ENCODE peak calls at places on chromosomes 7 and 10, in nine cellular contexts. One of them, this sample, is unnamed.

GRCh38 chr10:3783721-3784432 is 1.1 kb downstream of the KLF6 start:
- DNase-seq in transverse colon: peak; percentile 74
- DNase-seq in body of pancreas: peak; percentile 74
- DNase-seq in glutamatergic neuron: peak; percentile 35
- DNase-seq in HFFc6: peak; percentile 57
- DNase-seq in AG09309: no peak
- DNase-seq in fibroblast of the aortic adventitia: peak; percentile 88
- DNase-seq in esophagus muscularis mucosa: no peak
- DNase-seq in CD8-positive, alpha-beta T cell: peak; percentile 55
- DNase-seq in this sample: no peak

GRCh38 chr7:74452748-74453320 is 872 bp upstream of the GTF2IRD1 start:
- DNase-seq in fibroblast of the aortic adventitia: peak; percentile 34
- DNase-seq in esophagus muscularis mucosa: no peak
- DNase-seq in AG09309: no peak
- DNase-seq in transverse colon: peak; percentile 63
- DNase-seq in CD8-positive, alpha-beta T cell: peak; percentile 30
- DNase-seq in glutamatergic neuron: no peak
- DNase-seq in HFFc6: peak; percentile 42
- DNase-seq in body of pancreas: peak; percentile 46
- DNase-seq in this sample: peak; percentile 51

GRCh38 chr7:98217623-98218582 is 6.7 kb downstream of the BHLHA15 start:
- DNase-seq in esophagus muscularis mucosa: no peak
- DNase-seq in AG09309: no peak
- DNase-seq in glutamatergic neuron: peak; percentile 27
- DNase-seq in transverse colon: no peak
- DNase-seq in HFFc6: no peak
- DNase-seq in CD8-positive, alpha-beta T cell: no peak
- DNase-seq in body of pancreas: peak; percentile 61
- DNase-seq in fibroblast of the aortic adventitia: no peak
- DNase-seq in this sample: no peak

GRCh38 chr7:40372031-40372430 is 237.2 kb downstream of the SUGCT start:
- DNase-seq in HFFc6: no peak
- DNase-seq in glutamatergic neuron: no peak
- DNase-seq in transverse colon: no peak
- DNase-seq in body of pancreas: no peak
- DNase-seq in AG09309: no peak
- DNase-seq in esophagus muscularis mucosa: no peak
- DNase-seq in CD8-positive, alpha-beta T cell: no peak
- DNase-seq in fibroblast of the aortic adventitia: no peak
- DNase-seq in this sample: no peak

GRCh38 chr10:117929321-117930067 is 117.2 kb downstream of the RAB11FIP2 start:
- DNase-seq in esophagus muscularis mucosa: peak; percentile 90
- DNase-seq in glutamatergic neuron: no peak
- DNase-seq in CD8-positive, alpha-beta T cell: no peak
- DNase-seq in HFFc6: no peak
- DNase-seq in fibroblast of the aortic adventitia: no peak
- DNase-seq in transverse colon: no peak
- DNase-seq in body of pancreas: no peak
- DNase-seq in AG09309: no peak
- DNase-seq in this sample: peak; percentile 11

GRCh38 chr10:5566606-5567005 is 41.8 kb downstream of the CALML3 start:
- DNase-seq in transverse colon: peak; percentile 2
- DNase-seq in AG09309: no peak
- DNase-seq in glutamatergic neuron: peak; percentile 1
- DNase-seq in fibroblast of the aortic adventitia: no peak
- DNase-seq in body of pancreas: peak; percentile 2
- DNase-seq in CD8-positive, alpha-beta T cell: no peak
- DNase-seq in HFFc6: peak; percentile 56
- DNase-seq in esophagus muscularis mucosa: no peak
- DNase-seq in this sample: no peak

GRCh38 chr7:1087952-1088920 is at the start of gene GPER1:
- DNase-seq in transverse colon: peak; percentile 86
- DNase-seq in body of pancreas: peak; percentile 78
- DNase-seq in esophagus muscularis mucosa: peak; percentile 93
- DNase-seq in AG09309: no peak
- DNase-seq in fibroblast of the aortic adventitia: peak; percentile 67
- DNase-seq in HFFc6: peak; percentile 34
- DNase-seq in glutamatergic neuron: peak; percentile 49
- DNase-seq in CD8-positive, alpha-beta T cell: no peak
- DNase-seq in this sample: peak; percentile 57

GRCh38 chr10:31419394-31420063 is 100.5 kb downstream of the ZEB1 start:
- DNase-seq in CD8-positive, alpha-beta T cell: no peak
- DNase-seq in glutamatergic neuron: no peak
- DNase-seq in HFFc6: peak; percentile 59
- DNase-seq in esophagus muscularis mucosa: no peak
- DNase-seq in fibroblast of the aortic adventitia: peak; percentile 74
- DNase-seq in AG09309: peak; percentile 20
- DNase-seq in body of pancreas: no peak
- DNase-seq in transverse colon: no peak
- DNase-seq in this sample: no peak

GRCh38 chr7:114973147-114973546 is 51.3 kb downstream of the MDFIC start:
- DNase-seq in glutamatergic neuron: no peak
- DNase-seq in CD8-positive, alpha-beta T cell: no peak
- DNase-seq in fibroblast of the aortic adventitia: peak; percentile 78
- DNase-seq in AG09309: no peak
- DNase-seq in esophagus muscularis mucosa: no peak
- DNase-seq in transverse colon: no peak
- DNase-seq in HFFc6: no peak
- DNase-seq in body of pancreas: no peak
- DNase-seq in this sample: no peak

GRCh38 chr10:110074986-110075664 is 67.3 kb downstream of the ADD3 start:
- DNase-seq in glutamatergic neuron: no peak
- DNase-seq in AG09309: peak; percentile 79
- DNase-seq in transverse colon: no peak
- DNase-seq in fibroblast of the aortic adventitia: peak; percentile 94
- DNase-seq in HFFc6: peak; percentile 68
- DNase-seq in body of pancreas: no peak
- DNase-seq in CD8-positive, alpha-beta T cell: no peak
- DNase-seq in esophagus muscularis mucosa: no peak
- DNase-seq in this sample: no peak

GRCh38 chr10:96978621-96979154 is 146.6 kb downstream of the LCOR start:
- DNase-seq in CD8-positive, alpha-beta T cell: no peak
- DNase-seq in esophagus muscularis mucosa: no peak
- DNase-seq in HFFc6: no peak
- DNase-seq in transverse colon: no peak
- DNase-seq in glutamatergic neuron: no peak
- DNase-seq in AG09309: no peak
- DNase-seq in body of pancreas: no peak
- DNase-seq in fibroblast of the aortic adventitia: no peak
- DNase-seq in this sample: no peak

GRCh38 chr10:6578221-6579192 is 1.6 kb downstream of the PRKCQ start:
- DNase-seq in esophagus muscularis mucosa: no peak
- DNase-seq in glutamatergic neuron: no peak
- DNase-seq in AG09309: no peak
- DNase-seq in transverse colon: no peak
- DNase-seq in body of pancreas: no peak
- DNase-seq in fibroblast of the aortic adventitia: no peak
- DNase-seq in CD8-positive, alpha-beta T cell: peak; percentile 52
- DNase-seq in HFFc6: no peak
- DNase-seq in this sample: no peak

GRCh38 chr7:88358881-88359280 is 52.2 kb upstream of the STEAP4 start:
- DNase-seq in transverse colon: no peak
- DNase-seq in CD8-positive, alpha-beta T cell: no peak
- DNase-seq in HFFc6: no peak
- DNase-seq in glutamatergic neuron: no peak
- DNase-seq in body of pancreas: no peak
- DNase-seq in esophagus muscularis mucosa: no peak
- DNase-seq in AG09309: no peak
- DNase-seq in fibroblast of the aortic adventitia: no peak
- DNase-seq in this sample: no peak

GRCh38 chr10:115171392-115171960 is 78.3 kb downstream of the ATRNL1 start:
- DNase-seq in esophagus muscularis mucosa: no peak
- DNase-seq in body of pancreas: no peak
- DNase-seq in transverse colon: no peak
- DNase-seq in CD8-positive, alpha-beta T cell: no peak
- DNase-seq in glutamatergic neuron: no peak
- DNase-seq in fibroblast of the aortic adventitia: peak; percentile 18
- DNase-seq in AG09309: no peak
- DNase-seq in HFFc6: no peak
- DNase-seq in this sample: no peak

DNA sequence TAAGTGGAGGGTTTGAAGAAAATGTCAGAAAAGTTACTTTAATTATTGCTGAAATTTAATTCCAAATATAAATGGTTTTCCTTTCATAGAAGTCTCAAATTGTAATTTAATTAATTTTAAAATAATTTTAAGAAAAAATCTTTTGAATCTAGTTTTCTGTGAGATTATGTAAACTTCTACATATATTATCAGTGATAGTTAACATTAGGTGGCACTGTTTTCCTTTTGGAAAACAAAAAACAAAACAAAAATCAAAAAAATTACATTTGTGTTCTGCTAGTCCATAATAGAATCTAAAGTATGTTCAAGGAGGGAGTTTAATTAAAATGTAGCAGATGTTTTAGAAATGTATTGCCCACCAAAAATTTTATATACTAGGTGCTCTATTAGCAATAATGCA is 1456.7 kb downstream of the REEP3 start:
- DNase-seq in CD8-positive, alpha-beta T cell: no peak
- DNase-seq in body of pancreas: no peak
- DNase-seq in HFFc6: no peak
- DNase-seq in AG09309: no peak
- DNase-seq in esophagus muscularis mucosa: no peak
- DNase-seq in fibroblast of the aortic adventitia: no peak
- DNase-seq in transverse colon: no peak
- DNase-seq in glutamatergic neuron: no peak
- DNase-seq in this sample: no peak
- TF ChIP-seq CTCF in CD8-positive, alpha-beta T cell: no peak
- TF ChIP-seq CTCF in body of pancreas: peak; percentile 17
- TF ChIP-seq CTCF in HFFc6: peak; percentile 38
- TF ChIP-seq CTCF in AG09309: no peak
- TF ChIP-seq CTCF in esophagus muscularis mucosa: no peak
- TF ChIP-seq CTCF in fibroblast of the aortic adventitia: no peak
- TF ChIP-seq CTCF in transverse colon: no peak
- TF ChIP-seq CTCF in glutamatergic neuron: no peak
- TF ChIP-seq CTCF in this sample: no peak

GRCh38 chr7:22853674-22854157 is 31.1 kb upstream of the TOMM7 start:
- DNase-seq in HFFc6: no peak
- DNase-seq in esophagus muscularis mucosa: no peak
- DNase-seq in CD8-positive, alpha-beta T cell: no peak
- DNase-seq in AG09309: no peak
- DNase-seq in glutamatergic neuron: no peak
- DNase-seq in transverse colon: peak; percentile 36
- DNase-seq in fibroblast of the aortic adventitia: peak; percentile 19
- DNase-seq in body of pancreas: peak; percentile 14
- DNase-seq in this sample: no peak

GRCh38 chr7:22856437-22856836 is 33.8 kb upstream of the TOMM7 start:
- DNase-seq in HFFc6: no peak
- DNase-seq in fibroblast of the aortic adventitia: no peak
- DNase-seq in body of pancreas: no peak
- DNase-seq in esophagus muscularis mucosa: no peak
- DNase-seq in CD8-positive, alpha-beta T cell: no peak
- DNase-seq in transverse colon: no peak
- DNase-seq in glutamatergic neuron: no peak
- DNase-seq in AG09309: no peak
- DNase-seq in this sample: no peak

GRCh38 chr7:22853138-22853537 is 30.5 kb upstream of the TOMM7 start:
- DNase-seq in fibroblast of the aortic adventitia: no peak
- DNase-seq in CD8-positive, alpha-beta T cell: no peak
- DNase-seq in glutamatergic neuron: peak; percentile 20
- DNase-seq in transverse colon: no peak
- DNase-seq in AG09309: no peak
- DNase-seq in body of pancreas: no peak
- DNase-seq in HFFc6: no peak
- DNase-seq in esophagus muscularis mucosa: no peak
- DNase-seq in this sample: no peak

GRCh38 chr7:22855049-22855392 is 32.4 kb upstream of the TOMM7 start:
- DNase-seq in glutamatergic neuron: no peak
- DNase-seq in body of pancreas: no peak
- DNase-seq in CD8-positive, alpha-beta T cell: no peak
- DNase-seq in AG09309: no peak
- DNase-seq in HFFc6: no peak
- DNase-seq in fibroblast of the aortic adventitia: no peak
- DNase-seq in esophagus muscularis mucosa: no peak
- DNase-seq in transverse colon: no peak
- DNase-seq in this sample: no peak

GRCh38 chr7:22854158-22855048 is 31.8 kb upstream of the TOMM7 start:
- DNase-seq in body of pancreas: peak; percentile 83
- DNase-seq in AG09309: peak; percentile 57
- DNase-seq in glutamatergic neuron: peak; percentile 59
- DNase-seq in transverse colon: peak; percentile 90
- DNase-seq in esophagus muscularis mucosa: peak; percentile 98
- DNase-seq in fibroblast of the aortic adventitia: peak; percentile 89
- DNase-seq in HFFc6: peak; percentile 87
- DNase-seq in CD8-positive, alpha-beta T cell: peak; percentile 77
- DNase-seq in this sample: peak; percentile 78
- TF ChIP-seq CTCF in body of pancreas: peak; percentile 14
- TF ChIP-seq CTCF in AG09309: no peak
- TF ChIP-seq CTCF in glutamatergic neuron: peak; percentile 90
- TF ChIP-seq CTCF in transverse colon: peak; percentile 36
- TF ChIP-seq CTCF in esophagus muscularis mucosa: peak; percentile 55
- TF ChIP-seq CTCF in fibroblast of the aortic adventitia: no peak
- TF ChIP-seq CTCF in HFFc6: peak; percentile 98
- TF ChIP-seq CTCF in CD8-positive, alpha-beta T cell: peak; percentile 65
- TF ChIP-seq CTCF in this sample: peak; percentile 59

GRCh38 chr7:91286432-91286831 is 22.2 kb downstream of the FZD1 start:
- DNase-seq in body of pancreas: no peak
- DNase-seq in CD8-positive, alpha-beta T cell: no peak
- DNase-seq in transverse colon: no peak
- DNase-seq in AG09309: no peak
- DNase-seq in glutamatergic neuron: no peak
- DNase-seq in fibroblast of the aortic adventitia: no peak
- DNase-seq in HFFc6: no peak
- DNase-seq in esophagus muscularis mucosa: no peak
- DNase-seq in this sample: peak; percentile 30

GRCh38 chr7:91287685-91288084 is 23.5 kb downstream of the FZD1 start:
- DNase-seq in fibroblast of the aortic adventitia: peak; percentile 26
- DNase-seq in HFFc6: no peak
- DNase-seq in glutamatergic neuron: no peak
- DNase-seq in esophagus muscularis mucosa: no peak
- DNase-seq in transverse colon: no peak
- DNase-seq in body of pancreas: no peak
- DNase-seq in CD8-positive, alpha-beta T cell: no peak
- DNase-seq in AG09309: no peak
- DNase-seq in this sample: no peak

GRCh38 chr7:91288208-91288824 is 24.1 kb downstream of the FZD1 start:
- DNase-seq in HFFc6: no peak
- DNase-seq in glutamatergic neuron: peak; percentile 62
- DNase-seq in esophagus muscularis mucosa: no peak
- DNase-seq in CD8-positive, alpha-beta T cell: no peak
- DNase-seq in body of pancreas: peak; percentile 23
- DNase-seq in AG09309: no peak
- DNase-seq in transverse colon: peak; percentile 60
- DNase-seq in fibroblast of the aortic adventitia: no peak
- DNase-seq in this sample: peak; percentile 29

GRCh38 chr7:91289633-91290260 is 25.5 kb downstream of the FZD1 start:
- DNase-seq in transverse colon: no peak
- DNase-seq in HFFc6: no peak
- DNase-seq in esophagus muscularis mucosa: no peak
- DNase-seq in glutamatergic neuron: no peak
- DNase-seq in body of pancreas: no peak
- DNase-seq in CD8-positive, alpha-beta T cell: no peak
- DNase-seq in fibroblast of the aortic adventitia: no peak
- DNase-seq in AG09309: no peak
- DNase-seq in this sample: no peak

GRCh38 chr7:91285966-91286365 is 21.7 kb downstream of the FZD1 start:
- DNase-seq in glutamatergic neuron: no peak
- DNase-seq in AG09309: no peak
- DNase-seq in HFFc6: peak; percentile 39
- DNase-seq in CD8-positive, alpha-beta T cell: no peak
- DNase-seq in esophagus muscularis mucosa: no peak
- DNase-seq in transverse colon: no peak
- DNase-seq in fibroblast of the aortic adventitia: peak; percentile 46
- DNase-seq in body of pancreas: no peak
- DNase-seq in this sample: no peak
- TF ChIP-seq CTCF in glutamatergic neuron: no peak
- TF ChIP-seq CTCF in AG09309: no peak
- TF ChIP-seq CTCF in HFFc6: no peak
- TF ChIP-seq CTCF in CD8-positive, alpha-beta T cell: no peak
- TF ChIP-seq CTCF in esophagus muscularis mucosa: no peak
- TF ChIP-seq CTCF in transverse colon: no peak
- TF ChIP-seq CTCF in fibroblast of the aortic adventitia: no peak
- TF ChIP-seq CTCF in body of pancreas: no peak
- TF ChIP-seq CTCF in this sample: no peak

GRCh38 chr7:134632937-134633540 is 13.6 kb upstream of the BPGM start:
- DNase-seq in glutamatergic neuron: no peak
- DNase-seq in fibroblast of the aortic adventitia: peak; percentile 73
- DNase-seq in AG09309: no peak
- DNase-seq in transverse colon: no peak
- DNase-seq in HFFc6: peak; percentile 60
- DNase-seq in CD8-positive, alpha-beta T cell: peak; percentile 44
- DNase-seq in body of pancreas: no peak
- DNase-seq in esophagus muscularis mucosa: no peak
- DNase-seq in this sample: peak; percentile 12
- TF ChIP-seq CTCF in glutamatergic neuron: peak; percentile 40
- TF ChIP-seq CTCF in fibroblast of the aortic adventitia: peak; percentile 66
- TF ChIP-seq CTCF in AG09309: peak; percentile 62
- TF ChIP-seq CTCF in transverse colon: peak; percentile 56
- TF ChIP-seq CTCF in HFFc6: peak; percentile 85
- TF ChIP-seq CTCF in CD8-positive, alpha-beta T cell: peak; percentile 72
- TF ChIP-seq CTCF in body of pancreas: peak; percentile 56
- TF ChIP-seq CTCF in esophagus muscularis mucosa: peak; percentile 41
- TF ChIP-seq CTCF in this sample: peak; percentile 54